ENCODE peak calls at places on chromosomes 7 and 10, in nine cellular contexts. O is ureter; N is activated naive CD8-positive, alpha-beta T cell treated with anti-CD3 and anti-CD28 coated beads, Interleukin-2, amount 50 U/mL, for 24 hours; Q is stimulated activated CD8-positive, alpha-beta memory T cell treated with anti-CD3 and anti-CD28 coated beads, Interleukin-4, amount 100 ng/mL, for 4 hours; S is progenitor cell of endocrine pancreas; M is neuronal stem cell; J is A549; V is activated T-cell treated with anti-CD3 and anti-CD28 coated beads, Interleukin-2, amount 50 U/mL, for 48 hours; F is AG04450. L is an unnamed sample.

GRCh38 chr10:114045071-114045737 is 1.5 kb downstream of the ADRB1 start:
- DNase-seq in F (no peak), M (no peak), Q (no peak), N (peak; percentile 15), O (no peak), S (peak; percentile 15), V (peak; percentile 39), J (no peak), L (peak; percentile 42)

GRCh38 chr7:133300097-133300496 is 47.2 kb downstream of the EXOC4 start:
- DNase-seq in F (no peak), N (no peak), M (no peak), S (no peak), Q (no peak), V (no peak), J (no peak), O (no peak), L (no peak)

GRCh38 chr10:79310911-79311573 is 36.2 kb upstream of the PPIF start:
- DNase-seq in O (no peak), V (no peak), S (no peak), M (peak; percentile 27), Q (no peak), J (no peak), F (no peak), N (no peak), L (no peak)

GRCh38 chr10:52066383-52066782 is 247.7 kb upstream of the DKK1 start:
- DNase-seq in J (peak; percentile 10), V (no peak), F (no peak), N (no peak), O (no peak), M (no peak), Q (no peak), S (no peak), L (no peak)

GRCh38 chr7:101166909-101167644 is 1.7 kb upstream of the VGF start:
- DNase-seq in F (no peak), N (no peak), M (no peak), O (no peak), Q (no peak), V (no peak), J (no peak), S (no peak), L (no peak)

GRCh38 chr10:128470302-128470962 is 344.2 kb upstream of the MKI67 start:
- DNase-seq in J (no peak), O (no peak), M (no peak), N (no peak), F (no peak), V (no peak), Q (no peak), S (no peak), L (no peak)

GRCh38 chr10:117250409-117250808 is 9.5 kb downstream of the SLC18A2 start:
- DNase-seq in F (no peak), M (no peak), Q (no peak), O (no peak), N (no peak), J (no peak), V (no peak), S (no peak), L (no peak)

GRCh38 chr7:73891178-73891885 is 30.4 kb downstream of the TMEM270 start:
- DNase-seq in M (no peak), S (no peak), F (no peak), J (peak; percentile 54), V (no peak), O (no peak), N (no peak), Q (no peak), L (no peak)

GRCh38 chr7:1386623-1387220 is 72.5 kb downstream of the MICALL2 start:
- DNase-seq in Q (no peak), O (no peak), S (no peak), N (no peak), F (no peak), J (no peak), M (no peak), V (no peak), L (no peak)

GRCh38 chr10:28879875-28880381 is 202.6 kb downstream of the BAMBI start:
- DNase-seq in S (no peak), N (no peak), F (no peak), O (no peak), Q (no peak), M (no peak), J (no peak), V (no peak), L (no peak)

GRCh38 chr10:71314028-71314693 is 4.9 kb upstream of the SLC29A3 start:
- DNase-seq in V (peak; percentile 57), Q (peak; percentile 21), M (peak; percentile 48), F (no peak), N (peak; percentile 59), S (peak; percentile 28), O (no peak), J (peak; percentile 70), L (peak; percentile 10)

GRCh38 chr7:5424689-5425506 is 1.3 kb upstream of the TNRC18 start:
- DNase-seq in J (no peak), V (peak; percentile 33), O (peak; percentile 65), F (no peak), N (no peak), Q (no peak), M (no peak), S (no peak), L (no peak)

GRCh38 chr7:117066668-117067067 is 113.4 kb downstream of the ST7 start:
- DNase-seq in Q (no peak), F (no peak), S (no peak), M (no peak), J (no peak), O (no peak), V (no peak), N (no peak), L (no peak)

GRCh38 chr10:89078729-89079672 is 88.4 kb downstream of the FAS start:
- DNase-seq in O (no peak), Q (no peak), S (no peak), V (no peak), M (no peak), N (no peak), F (no peak), J (no peak), L (no peak)

GRCh38 chr10:45265995-45266394 is 49.4 kb downstream of the OR13A1 start:
- DNase-seq in Q (no peak), F (no peak), M (no peak), J (no peak), S (no peak), V (no peak), N (no peak), O (no peak), L (no peak)

GRCh38 chr7:117085275-117085674 is 132.0 kb downstream of the ST7 start:
- DNase-seq in J (no peak), V (no peak), M (no peak), S (no peak), O (no peak), N (no peak), Q (no peak), F (no peak), L (no peak)

GRCh38 chr10:74932648-74933047 is 106.2 kb downstream of the KAT6B start:
- DNase-seq in S (no peak), N (no peak), V (no peak), O (no peak), F (no peak), M (no peak), J (no peak), Q (no peak), L (no peak)

GRCh38 chr10:119726291-119727261 is 726 bp downstream of the INPP5F start:
- DNase-seq in M (no peak), N (peak; percentile 25), V (no peak), O (no peak), S (peak; percentile 71), Q (no peak), F (no peak), J (no peak), L (no peak)

GRCh38 chr7:154171422-154171821 is 119.2 kb downstream of the DPP6 start:
- DNase-seq in M (no peak), S (no peak), V (no peak), O (no peak), J (no peak), N (no peak), F (no peak), Q (no peak), L (no peak)

GRCh38 chr7:2105917-2106316 is 126.8 kb downstream of the MAD1L1 start:
- DNase-seq in V (no peak), F (no peak), N (no peak), J (no peak), Q (no peak), O (no peak), S (no peak), M (no peak), L (no peak)

GRCh38 chr10:99403674-99404073 is 26.8 kb downstream of the GOT1 start:
- DNase-seq in V (no peak), S (no peak), O (no peak), N (no peak), Q (no peak), J (no peak), F (no peak), M (no peak), L (no peak)

GRCh38 chr10:86651021-86651471 is 3.3 kb upstream of the OPN4 start:
- DNase-seq in J (no peak), S (no peak), F (no peak), M (no peak), O (no peak), V (no peak), N (no peak), Q (no peak), L (no peak)

GRCh38 chr10:61939575-61940301 is 38.2 kb downstream of the ARID5B start:
- DNase-seq in J (no peak), S (no peak), V (peak; percentile 40), F (no peak), O (no peak), Q (no peak), N (no peak), M (no peak), L (no peak)

GRCh38 chr7:73778801-73779389 is 8.8 kb upstream of the CLDN3 start:
- DNase-seq in O (peak; percentile 19), Q (no peak), V (no peak), J (no peak), F (no peak), M (no peak), N (no peak), S (no peak), L (no peak)

GRCh38 chr10:67519434-67519833 is 176.6 kb downstream of the CTNNA3 start:
- DNase-seq in Q (no peak), S (no peak), M (no peak), V (no peak), O (no peak), J (no peak), F (no peak), N (no peak), L (no peak)

GRCh38 chr7:132251327-132251659 is 325.0 kb downstream of the PLXNA4 start:
- DNase-seq in O (peak; percentile 82), F (no peak), Q (no peak), S (no peak), M (peak; percentile 26), N (no peak), J (no peak), V (no peak), L (no peak)

GRCh38 chr7:98974205-98974604 is 95.9 kb downstream of the TRRAP start:
- DNase-seq in J (no peak), Q (no peak), S (no peak), N (no peak), O (no peak), V (no peak), F (no peak), M (no peak), L (no peak)

GRCh38 chr7:33554046-33554445 is 351.3 kb upstream of the BMPER start:
- DNase-seq in J (no peak), O (no peak), N (no peak), Q (no peak), S (no peak), M (no peak), V (no peak), F (no peak), L (no peak)

GRCh38 chr7:73770002-73770859 is at the start of gene CLDN3:
- DNase-seq in V (peak; percentile 46), S (peak; percentile 84), M (peak; percentile 73), Q (no peak), O (peak; percentile 57), N (peak; percentile 24), J (peak; percentile 51), F (no peak), L (no peak)

GRCh38 chr7:35754741-35755140 is 46.1 kb upstream of the SEPTIN7 start:
- DNase-seq in O (no peak), J (no peak), Q (no peak), M (no peak), F (no peak), V (no peak), S (no peak), N (no peak), L (no peak)

GRCh38 chr7:90599892-90600555 is 3.9 kb downstream of the CDK14 start:
- DNase-seq in J (no peak), O (no peak), N (no peak), Q (no peak), V (no peak), M (no peak), F (no peak), S (no peak), L (no peak)